ENCODE peak calls at places on chromosome 15, in nine cellular contexts. One of them, this sample, is unnamed.

GRCh38 chr15:57198654-57199241 is 177.6 kb upstream of the CGNL1 start:
- DNase-seq in endodermal cell: peak
- DNase-seq in brain microvascular endothelial cell: no peak
- DNase-seq in AG09309: no peak
- DNase-seq in heart right ventricle: no peak
- DNase-seq in right lobe of liver: no peak
- DNase-seq in fibroblast of mammary gland: no peak
- DNase-seq in heart left ventricle: no peak
- DNase-seq in left ventricle myocardium inferior: no peak
- DNase-seq in this sample: no peak

GRCh38 chr15:58117619-58118018 is 20.6 kb upstream of the AQP9 start:
- DNase-seq in fibroblast of mammary gland: no peak
- DNase-seq in brain microvascular endothelial cell: no peak
- DNase-seq in heart left ventricle: no peak
- DNase-seq in endodermal cell: no peak
- DNase-seq in right lobe of liver: peak
- DNase-seq in left ventricle myocardium inferior: no peak
- DNase-seq in AG09309: no peak
- DNase-seq in heart right ventricle: no peak
- DNase-seq in this sample: no peak

GRCh38 chr15:45429974-45430792 is 51.8 kb upstream of the GATM start:
- DNase-seq in heart left ventricle: peak
- DNase-seq in brain microvascular endothelial cell: peak
- DNase-seq in endodermal cell: peak
- DNase-seq in right lobe of liver: peak
- DNase-seq in left ventricle myocardium inferior: peak
- DNase-seq in AG09309: no peak
- DNase-seq in heart right ventricle: peak
- DNase-seq in fibroblast of mammary gland: peak
- DNase-seq in this sample: peak

GRCh38 chr15:70726753-70727152 is 36.6 kb downstream of the UACA start:
- DNase-seq in right lobe of liver: no peak
- DNase-seq in left ventricle myocardium inferior: no peak
- DNase-seq in heart right ventricle: no peak
- DNase-seq in heart left ventricle: no peak
- DNase-seq in AG09309: no peak
- DNase-seq in fibroblast of mammary gland: peak
- DNase-seq in endodermal cell: no peak
- DNase-seq in brain microvascular endothelial cell: no peak
- DNase-seq in this sample: peak

GRCh38 chr15:41893422-41894250 is at the start of gene SPTBN5:
- DNase-seq in left ventricle myocardium inferior: no peak
- DNase-seq in AG09309: no peak
- DNase-seq in heart left ventricle: no peak
- DNase-seq in heart right ventricle: no peak
- DNase-seq in right lobe of liver: no peak
- DNase-seq in endodermal cell: no peak
- DNase-seq in brain microvascular endothelial cell: no peak
- DNase-seq in fibroblast of mammary gland: no peak
- DNase-seq in this sample: no peak

GRCh38 chr15:101451192-101451799 is 38.2 kb downstream of the PCSK6 start:
- DNase-seq in heart right ventricle: peak
- DNase-seq in brain microvascular endothelial cell: no peak
- DNase-seq in right lobe of liver: peak
- DNase-seq in AG09309: no peak
- DNase-seq in left ventricle myocardium inferior: peak
- DNase-seq in heart left ventricle: peak
- DNase-seq in endodermal cell: peak
- DNase-seq in fibroblast of mammary gland: peak
- DNase-seq in this sample: peak

GRCh38 chr15:83935774-83936173 is 281.9 kb downstream of the ADAMTSL3 start:
- DNase-seq in brain microvascular endothelial cell: no peak
- DNase-seq in heart right ventricle: no peak
- DNase-seq in endodermal cell: no peak
- DNase-seq in right lobe of liver: no peak
- DNase-seq in left ventricle myocardium inferior: no peak
- DNase-seq in AG09309: no peak
- DNase-seq in heart left ventricle: no peak
- DNase-seq in fibroblast of mammary gland: no peak
- DNase-seq in this sample: no peak

GRCh38 chr15:32974691-32975090 is 219.8 kb downstream of the FMN1 start:
- DNase-seq in heart right ventricle: no peak
- DNase-seq in endodermal cell: no peak
- DNase-seq in heart left ventricle: no peak
- DNase-seq in right lobe of liver: no peak
- DNase-seq in left ventricle myocardium inferior: no peak
- DNase-seq in AG09309: no peak
- DNase-seq in fibroblast of mammary gland: peak
- DNase-seq in brain microvascular endothelial cell: no peak
- DNase-seq in this sample: no peak

GRCh38 chr15:86929461-86929860 is 849.8 kb downstream of the AGBL1 start:
- DNase-seq in heart right ventricle: no peak
- DNase-seq in heart left ventricle: no peak
- DNase-seq in endodermal cell: no peak
- DNase-seq in fibroblast of mammary gland: no peak
- DNase-seq in right lobe of liver: no peak
- DNase-seq in brain microvascular endothelial cell: no peak
- DNase-seq in left ventricle myocardium inferior: no peak
- DNase-seq in AG09309: no peak
- DNase-seq in this sample: no peak

GRCh38 chr15:88992912-88993376 is 79.8 kb upstream of the MFGE8 start:
- DNase-seq in brain microvascular endothelial cell: no peak
- DNase-seq in right lobe of liver: no peak
- DNase-seq in AG09309: no peak
- DNase-seq in heart right ventricle: no peak
- DNase-seq in left ventricle myocardium inferior: no peak
- DNase-seq in heart left ventricle: no peak
- DNase-seq in fibroblast of mammary gland: no peak
- DNase-seq in endodermal cell: no peak
- DNase-seq in this sample: no peak

GRCh38 chr15:87941606-87942005 is 314.9 kb downstream of the NTRK3 start:
- DNase-seq in AG09309: no peak
- DNase-seq in endodermal cell: no peak
- DNase-seq in heart left ventricle: no peak
- DNase-seq in brain microvascular endothelial cell: no peak
- DNase-seq in left ventricle myocardium inferior: no peak
- DNase-seq in heart right ventricle: no peak
- DNase-seq in fibroblast of mammary gland: no peak
- DNase-seq in right lobe of liver: no peak
- DNase-seq in this sample: no peak

GRCh38 chr15:97875513-97876285 is 84.8 kb upstream of the ARRDC4 start:
- DNase-seq in heart right ventricle: peak
- DNase-seq in left ventricle myocardium inferior: peak
- DNase-seq in brain microvascular endothelial cell: no peak
- DNase-seq in right lobe of liver: peak
- DNase-seq in heart left ventricle: peak
- DNase-seq in AG09309: no peak
- DNase-seq in fibroblast of mammary gland: no peak
- DNase-seq in endodermal cell: peak
- DNase-seq in this sample: peak

GRCh38 chr15:52677593-52677992 is 1.6 kb downstream of the ATOSA start:
- DNase-seq in endodermal cell: no peak
- DNase-seq in AG09309: no peak
- DNase-seq in right lobe of liver: no peak
- DNase-seq in heart left ventricle: no peak
- DNase-seq in brain microvascular endothelial cell: no peak
- DNase-seq in left ventricle myocardium inferior: no peak
- DNase-seq in heart right ventricle: no peak
- DNase-seq in fibroblast of mammary gland: no peak
- DNase-seq in this sample: no peak

GRCh38 chr15:73686781-73687256 is 2.6 kb downstream of the CD276 start:
- DNase-seq in left ventricle myocardium inferior: no peak
- DNase-seq in right lobe of liver: no peak
- DNase-seq in fibroblast of mammary gland: peak
- DNase-seq in heart left ventricle: no peak
- DNase-seq in brain microvascular endothelial cell: peak
- DNase-seq in endodermal cell: peak
- DNase-seq in heart right ventricle: no peak
- DNase-seq in AG09309: peak
- DNase-seq in this sample: peak

GRCh38 chr15:66940368-66940767 is 125.0 kb upstream of the SMAD3 start:
- DNase-seq in AG09309: no peak
- DNase-seq in left ventricle myocardium inferior: no peak
- DNase-seq in fibroblast of mammary gland: peak
- DNase-seq in right lobe of liver: no peak
- DNase-seq in heart right ventricle: no peak
- DNase-seq in endodermal cell: peak
- DNase-seq in brain microvascular endothelial cell: peak
- DNase-seq in heart left ventricle: no peak
- DNase-seq in this sample: peak

DNA sequence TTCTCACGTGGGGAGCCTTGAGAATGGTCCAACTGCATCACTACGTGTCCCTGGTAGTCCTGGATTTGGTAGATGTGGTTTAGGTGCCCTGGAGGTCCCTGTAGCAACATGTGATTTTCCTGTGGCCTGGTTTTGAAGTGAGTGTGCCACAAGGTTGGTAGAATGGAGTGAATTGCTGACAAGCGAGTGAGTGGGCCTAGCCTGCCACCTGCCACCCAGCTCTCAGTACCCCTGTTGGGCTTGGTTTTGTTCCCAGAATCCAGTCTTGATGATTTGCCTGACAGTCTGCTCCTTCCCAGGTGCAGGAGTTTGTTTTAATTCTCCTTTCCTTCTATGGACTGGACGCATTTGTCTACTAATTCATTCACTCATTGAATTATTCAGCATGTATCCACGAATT is 19.4 kb downstream of the RPLP1 start:
- DNase-seq in left ventricle myocardium inferior: no peak
- DNase-seq in fibroblast of mammary gland: no peak
- DNase-seq in heart right ventricle: no peak
- DNase-seq in brain microvascular endothelial cell: no peak
- DNase-seq in heart left ventricle: no peak
- DNase-seq in AG09309: no peak
- DNase-seq in endodermal cell: no peak
- DNase-seq in right lobe of liver: no peak
- DNase-seq in this sample: no peak
- TF ChIP-seq CTCF in left ventricle myocardium inferior: no peak
- TF ChIP-seq CTCF in fibroblast of mammary gland: no peak
- TF ChIP-seq CTCF in heart right ventricle: no peak
- TF ChIP-seq CTCF in brain microvascular endothelial cell: no peak
- TF ChIP-seq CTCF in heart left ventricle: no peak
- TF ChIP-seq CTCF in AG09309: no peak
- TF ChIP-seq CTCF in endodermal cell: no peak
- TF ChIP-seq CTCF in right lobe of liver: no peak
- TF ChIP-seq CTCF in this sample: no peak

DNA sequence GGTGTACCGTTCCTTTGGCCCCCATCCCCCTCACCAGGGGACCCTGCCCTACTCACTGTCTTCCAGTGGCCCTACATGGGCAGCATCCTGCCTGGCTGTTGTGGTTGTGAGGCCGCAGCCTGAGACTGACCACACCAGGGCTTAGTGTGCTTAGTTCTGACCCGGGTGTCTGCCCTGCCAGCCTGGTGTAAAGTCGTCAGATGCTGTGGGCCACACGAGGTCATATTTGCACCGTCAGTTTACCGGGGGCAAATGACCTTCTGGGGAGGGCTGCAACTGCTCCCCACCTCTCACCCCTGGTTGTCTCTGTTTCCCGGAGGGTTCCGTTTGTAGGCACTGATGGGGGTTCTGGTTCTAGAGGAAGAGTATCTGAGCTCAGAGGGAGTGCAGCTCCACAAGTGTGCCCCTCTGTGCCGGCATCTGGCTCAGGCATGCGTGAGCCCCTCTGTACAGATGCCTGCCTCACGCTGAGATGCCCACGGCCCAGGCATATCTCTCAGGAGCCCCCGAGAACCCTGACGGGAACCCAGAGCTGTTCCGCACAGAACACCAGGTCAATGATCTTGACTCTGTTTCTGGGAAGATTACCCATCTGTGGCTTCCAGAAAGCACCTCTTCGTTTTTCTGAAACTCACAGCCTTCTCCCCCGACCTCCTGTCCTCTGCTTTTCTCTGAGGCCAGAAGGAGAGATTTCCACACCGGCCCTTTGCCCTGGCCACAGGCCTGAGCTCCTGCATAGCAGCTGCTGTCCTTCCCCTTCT is 19.2 kb downstream of the KLF13 start:
- DNase-seq in heart left ventricle: no peak
- DNase-seq in right lobe of liver: peak
- DNase-seq in fibroblast of mammary gland: no peak
- DNase-seq in brain microvascular endothelial cell: no peak
- DNase-seq in heart right ventricle: no peak
- DNase-seq in left ventricle myocardium inferior: peak
- DNase-seq in AG09309: no peak
- DNase-seq in endodermal cell: no peak
- DNase-seq in this sample: no peak
- H3K4me3 ChIP-seq in heart left ventricle: peak
- H3K4me3 ChIP-seq in right lobe of liver: peak
- H3K4me3 ChIP-seq in fibroblast of mammary gland: no peak
- H3K4me3 ChIP-seq in brain microvascular endothelial cell: no peak
- H3K4me3 ChIP-seq in heart right ventricle: peak
- H3K4me3 ChIP-seq in left ventricle myocardium inferior: peak
- H3K4me3 ChIP-seq in AG09309: no peak
- H3K4me3 ChIP-seq in endodermal cell: no peak
- H3K4me3 ChIP-seq in this sample: no peak

GRCh38 chr15:25208735-25209134 is 230.1 kb downstream of the UBE3A start:
- DNase-seq in right lobe of liver: no peak
- DNase-seq in left ventricle myocardium inferior: no peak
- DNase-seq in AG09309: no peak
- DNase-seq in endodermal cell: peak
- DNase-seq in heart right ventricle: no peak
- DNase-seq in heart left ventricle: no peak
- DNase-seq in brain microvascular endothelial cell: no peak
- DNase-seq in fibroblast of mammary gland: no peak
- DNase-seq in this sample: no peak
- TF ChIP-seq CTCF in right lobe of liver: no peak
- TF ChIP-seq CTCF in left ventricle myocardium inferior: no peak
- TF ChIP-seq CTCF in AG09309: no peak
- TF ChIP-seq CTCF in endodermal cell: peak
- TF ChIP-seq CTCF in heart right ventricle: no peak
- TF ChIP-seq CTCF in heart left ventricle: no peak
- TF ChIP-seq CTCF in brain microvascular endothelial cell: no peak
- TF ChIP-seq CTCF in fibroblast of mammary gland: no peak
- TF ChIP-seq CTCF in this sample: no peak

GRCh38 chr15:64904189-64904588 is 7.5 kb upstream of the ANKDD1A start:
- DNase-seq in endodermal cell: peak
- DNase-seq in fibroblast of mammary gland: no peak
- DNase-seq in heart left ventricle: no peak
- DNase-seq in right lobe of liver: no peak
- DNase-seq in brain microvascular endothelial cell: no peak
- DNase-seq in AG09309: no peak
- DNase-seq in heart right ventricle: no peak
- DNase-seq in left ventricle myocardium inferior: peak
- DNase-seq in this sample: no peak

GRCh38 chr15:64905941-64906340 is 5.8 kb upstream of the ANKDD1A start:
- DNase-seq in brain microvascular endothelial cell: no peak
- DNase-seq in right lobe of liver: no peak
- DNase-seq in endodermal cell: no peak
- DNase-seq in fibroblast of mammary gland: no peak
- DNase-seq in heart left ventricle: no peak
- DNase-seq in heart right ventricle: no peak
- DNase-seq in left ventricle myocardium inferior: peak
- DNase-seq in AG09309: no peak
- DNase-seq in this sample: no peak

GRCh38 chr15:64903331-64903950 is 8.3 kb upstream of the ANKDD1A start:
- DNase-seq in fibroblast of mammary gland: no peak
- DNase-seq in endodermal cell: peak
- DNase-seq in brain microvascular endothelial cell: no peak
- DNase-seq in right lobe of liver: no peak
- DNase-seq in left ventricle myocardium inferior: peak
- DNase-seq in AG09309: no peak
- DNase-seq in heart left ventricle: no peak
- DNase-seq in heart right ventricle: no peak
- DNase-seq in this sample: no peak

GRCh38 chr15:64906402-64906801 is 5.3 kb upstream of the ANKDD1A start:
- DNase-seq in heart right ventricle: no peak
- DNase-seq in heart left ventricle: no peak
- DNase-seq in AG09309: no peak
- DNase-seq in brain microvascular endothelial cell: no peak
- DNase-seq in left ventricle myocardium inferior: peak
- DNase-seq in right lobe of liver: no peak
- DNase-seq in fibroblast of mammary gland: no peak
- DNase-seq in endodermal cell: peak
- DNase-seq in this sample: no peak

GRCh38 chr15:64905119-64905831 is 6.4 kb upstream of the ANKDD1A start:
- DNase-seq in left ventricle myocardium inferior: peak
- DNase-seq in fibroblast of mammary gland: peak
- DNase-seq in endodermal cell: peak
- DNase-seq in heart left ventricle: peak
- DNase-seq in right lobe of liver: peak
- DNase-seq in brain microvascular endothelial cell: peak
- DNase-seq in AG09309: no peak
- DNase-seq in heart right ventricle: peak
- DNase-seq in this sample: peak
- H3K4me3 ChIP-seq in left ventricle myocardium inferior: peak
- H3K4me3 ChIP-seq in fibroblast of mammary gland: peak
- H3K4me3 ChIP-seq in endodermal cell: no peak
- H3K4me3 ChIP-seq in heart left ventricle: peak
- H3K4me3 ChIP-seq in right lobe of liver: no peak
- H3K4me3 ChIP-seq in brain microvascular endothelial cell: peak
- H3K4me3 ChIP-seq in AG09309: peak
- H3K4me3 ChIP-seq in heart right ventricle: peak
- H3K4me3 ChIP-seq in this sample: peak

This sample was measured in choroid plexus epithelial cell.